ENCODE peak calls at places on chromosomes 6 and 20, in seven cellular contexts. I is activated naive CD4-positive, alpha-beta T cell treated with anti-CD3 and anti-CD28 coated beads, Interleukin-2, amount 10 ng/mL, durations not matched to agents 7 days and 5 days; M is omental fat pad; Q is neural crest cell; F is HL-60; H is naive thymus-derived CD4-positive, alpha-beta T cell; U is NCI-H446 treated with DMSO at 0.1 percent for 48 hours. B is an unnamed sample.

GRCh38 chr6:111098597-111098996 is 11.3 kb downstream of the SLC16A10 start:
- DNase-seq in I (no peak), M (no peak), Q (no peak), F (no peak), H (no peak), U (no peak), B (no peak)

GRCh38 chr6:137013738-137014602 is 30.8 kb downstream of the IL20RA start:
- DNase-seq in I (no peak), M (no peak), Q (no peak), F (no peak), H (no peak), U (peak; percentile 13), B (peak; percentile 28)

GRCh38 chr6:42211726-42212125 is 5.9 kb downstream of the MRPS10 start:
- DNase-seq in I (no peak), M (no peak), Q (no peak), F (no peak), H (no peak), U (no peak), B (no peak)

GRCh38 chr6:15479761-15480160 is 183.1 kb downstream of the DTNBP1 start:
- DNase-seq in I (no peak), M (no peak), Q (no peak), F (no peak), H (no peak), U (no peak), B (no peak)

GRCh38 chr6:119148825-119149525 is 70.5 kb upstream of the FAM184A start:
- DNase-seq in I (no peak), M (no peak), Q (no peak), F (no peak), H (no peak), U (no peak), B (no peak)

GRCh38 chr6:42449917-42450313 is 1.8 kb downstream of the TRERF1 start:
- DNase-seq in I (no peak), M (no peak), Q (no peak), F (peak; percentile 32), H (no peak), U (no peak), B (no peak)

GRCh38 chr20:48378976-48379670 is 448.7 kb downstream of the PREX1 start:
- DNase-seq in I (no peak), M (no peak), Q (no peak), F (no peak), H (no peak), U (no peak), B (no peak)

GRCh38 chr6:64489760-64490159 is 854.2 kb downstream of the PHF3 start:
- DNase-seq in I (no peak), M (no peak), Q (no peak), F (no peak), H (no peak), U (peak; percentile 76), B (no peak)

GRCh38 chr20:62728781-62729300 is 20.2 kb downstream of the NTSR1 start:
- DNase-seq in I (no peak), M (no peak), Q (no peak), F (no peak), H (no peak), U (no peak), B (no peak)

GRCh38 chr20:38073307-38074010 is 39.9 kb downstream of the RPRD1B start:
- DNase-seq in I (no peak), M (no peak), Q (peak; percentile 52), F (no peak), H (peak; percentile 10), U (peak; percentile 89), B (peak; percentile 68)

GRCh38 chr6:154842828-154843227 is 109.6 kb downstream of the SCAF8 start:
- DNase-seq in I (no peak), M (no peak), Q (no peak), F (no peak), H (no peak), U (no peak), B (no peak)

GRCh38 chr6:125117818-125118217 is 35.8 kb upstream of the TPD52L1 start:
- DNase-seq in I (no peak), M (no peak), Q (no peak), F (no peak), H (no peak), U (no peak), B (no peak)

GRCh38 chr6:56757585-56757984 is 114.9 kb upstream of the DST start:
- DNase-seq in I (no peak), M (no peak), Q (no peak), F (peak; percentile 43), H (no peak), U (no peak), B (peak; percentile 45)

GRCh38 chr6:6680524-6680923 is 92.0 kb downstream of the LY86 start:
- DNase-seq in I (no peak), M (no peak), Q (no peak), F (peak; percentile 53), H (no peak), U (no peak), B (no peak)

GRCh38 chr6:56510984-56511531 is 131.6 kb downstream of the DST start:
- DNase-seq in I (no peak), M (no peak), Q (no peak), F (no peak), H (no peak), U (no peak), B (no peak)

GRCh38 chr6:160248538-160248937 is 10.1 kb downstream of the SLC22A2 start:
- DNase-seq in I (no peak), M (no peak), Q (no peak), F (no peak), H (no peak), U (no peak), B (no peak)

GRCh38 chr6:138182939-138183791 is 21.4 kb downstream of the ARFGEF3 start:
- DNase-seq in I (no peak), M (no peak), Q (no peak), F (no peak), H (no peak), U (no peak), B (no peak)

GRCh38 chr6:47137073-47137472 is 94.9 kb upstream of the ADGRF1 start:
- DNase-seq in I (no peak), M (no peak), Q (no peak), F (no peak), H (no peak), U (no peak), B (no peak)

GRCh38 chr6:126107475-126108121 is 121.3 kb downstream of the TRMT11 start:
- DNase-seq in I (no peak), M (no peak), Q (no peak), F (no peak), H (no peak), U (no peak), B (no peak)

GRCh38 chr6:4567141-4567540 is 209.1 kb upstream of the CDYL start:
- DNase-seq in I (no peak), M (no peak), Q (no peak), F (no peak), H (no peak), U (no peak), B (no peak)

GRCh38 chr6:90538651-90539050 is 48.2 kb downstream of the MAP3K7 start:
- DNase-seq in I (no peak), M (no peak), Q (no peak), F (no peak), H (no peak), U (no peak), B (no peak)

GRCh38 chr6:150471276-150471675 is 102.5 kb downstream of the IYD start:
- DNase-seq in I (no peak), M (no peak), Q (no peak), F (no peak), H (no peak), U (no peak), B (no peak)

GRCh38 chr6:31094389-31094881 is 17.9 kb downstream of the C6orf15 start:
- DNase-seq in I (peak; percentile 60), M (no peak), Q (no peak), F (peak; percentile 16), H (peak; percentile 13), U (no peak), B (peak; percentile 28)

GRCh38 chr6:13152804-13153203 is 175.5 kb downstream of the TBC1D7 start:
- DNase-seq in I (no peak), M (no peak), Q (no peak), F (no peak), H (no peak), U (no peak), B (no peak)

GRCh38 chr20:2822073-2822472 is 5.9 kb downstream of the TMEM239 start:
- DNase-seq in I (peak; percentile 74), M (no peak), Q (no peak), F (peak; percentile 29), H (peak; percentile 64), U (no peak), B (peak; percentile 42)

GRCh38 chr6:257774-258173 is 34.5 kb upstream of the DUSP22 start:
- DNase-seq in I (no peak), M (no peak), Q (no peak), F (no peak), H (no peak), U (no peak), B (no peak)

GRCh38 chr6:2871922-2872321 is 30.3 kb upstream of the SERPINB1 start:
- DNase-seq in I (no peak), M (no peak), Q (no peak), F (no peak), H (no peak), U (no peak), B (no peak)

GRCh38 chr6:12348530-12349511 is 58.7 kb downstream of the EDN1 start:
- DNase-seq in I (no peak), M (no peak), Q (no peak), F (no peak), H (no peak), U (no peak), B (no peak)

GRCh38 chr6:160462551-160463109 is 114.5 kb downstream of the SLC22A3 start:
- DNase-seq in I (peak; percentile 77), M (no peak), Q (no peak), F (peak; percentile 64), H (peak; percentile 69), U (no peak), B (peak; percentile 81)

GRCh38 chr6:75103411-75103810 is 102.4 kb downstream of the COL12A1 start:
- DNase-seq in I (no peak), M (no peak), Q (no peak), F (no peak), H (no peak), U (no peak), B (no peak)

GRCh38 chr6:90266845-90267621 is 29.6 kb downstream of the BACH2 start:
- DNase-seq in I (no peak), M (no peak), Q (no peak), F (no peak), H (peak; percentile 86), U (no peak), B (no peak)

GRCh38 chr6:165562421-165563090 is 100.5 kb downstream of the PDE10A start:
- DNase-seq in I (no peak), M (no peak), Q (no peak), F (no peak), H (no peak), U (no peak), B (no peak)

GRCh38 chr6:132490024-132490423 is 22.9 kb downstream of the STX7 start:
- DNase-seq in I (no peak), M (no peak), Q (no peak), F (no peak), H (no peak), U (no peak), B (peak; percentile 48)

B was measured in KBM-7.